ENCODE peak calls at places on chromosomes 1 and 21, in five cellular contexts. B is spleen, T is foreskin fibroblast, M is heart left ventricle, L is lung. D is an unnamed sample.
A peak's percentile ranks its signal among the peaks of the same experiment; 100 is the strongest.

GRCh38 chr1:22786719-22787489 is 76.3 kb downstream of the EPHB2 start:
- DNase-seq in B (no peak), T (no peak), M (no peak), L (no peak), D (no peak)

GRCh38 chr1:224632921-224633321 is 16.8 kb downstream of the CNIH3 start:
- DNase-seq in B (no peak), T (no peak), M (no peak), L (no peak), D (no peak)

GRCh38 chr1:165958306-165958705 is 130.9 kb downstream of the UCK2 start:
- DNase-seq in B (no peak), T (no peak), M (no peak), L (no peak), D (no peak)

GRCh38 chr1:115112496-115113375 is 23.4 kb upstream of the TSPAN2 start:
- DNase-seq in B (peak; percentile 82), T (peak; percentile 44), M (peak; percentile 33), L (peak; percentile 46), D (no peak)

GRCh38 chr1:61083014-61083798 is 845 bp downstream of the NFIA start:
- DNase-seq in B (peak; percentile 84), T (peak; percentile 70), M (peak; percentile 41), L (no peak), D (no peak)

GRCh38 chr21:37886120-37886519 is 30.1 kb downstream of the KCNJ6 start:
- DNase-seq in B (no peak), T (no peak), M (no peak), L (no peak), D (no peak)

GRCh38 chr1:156652131-156652991 is 10.4 kb downstream of the BCAN start:
- DNase-seq in B (no peak), T (peak; percentile 72), M (no peak), L (no peak), D (no peak)

GRCh38 chr1:31793086-31793485 is 22.7 kb downstream of the SPOCD1 start:
- DNase-seq in B (peak; percentile 67), T (no peak), M (no peak), L (no peak), D (no peak)

GRCh38 chr21:16536661-16537359 is 807.0 kb downstream of the USP25 start:
- DNase-seq in B (no peak), T (peak; percentile 49), M (no peak), L (no peak), D (no peak)

GRCh38 chr1:61240878-61241277 is 158.5 kb downstream of the NFIA start:
- DNase-seq in B (no peak), T (no peak), M (no peak), L (no peak), D (no peak)

GRCh38 chr1:219201656-219202055 is 28.0 kb downstream of the LYPLAL1 start:
- DNase-seq in B (no peak), T (no peak), M (no peak), L (no peak), D (no peak)
- TF ChIP-seq CTCF in B (no peak), T (no peak), M (no peak), L (no peak), D (no peak)

GRCh38 chr1:231162970-231163830 is 1.3 kb downstream of the TRIM67 start:
- DNase-seq in B (no peak), T (no peak), M (no peak), L (no peak), D (no peak)
- H3K4me3 ChIP-seq in B (peak overlapping the region; percentile 27), T (no peak overlapping the region), M (peak overlapping the region; percentile 48), L (no peak overlapping the region), D (peak overlapping the region; percentile 52)

GRCh38 chr1:200409203-200409760 is 554 bp downstream of the ZNF281 start:
- DNase-seq in B (peak; percentile 92), T (peak; percentile 57), M (peak; percentile 47), L (no peak), D (no peak)
- TF ChIP-seq CTCF in B (no peak), T (no peak), M (no peak), L (no peak), D (no peak)

GRCh38 chr1:184576822-184577790 is 177.6 kb downstream of the EDEM3 start:
- DNase-seq in B (no peak), T (no peak), M (no peak), L (no peak), D (no peak)
- H3K4me3 ChIP-seq in B (no peak overlapping the region), T (no peak overlapping the region), M (no peak overlapping the region), L (no peak overlapping the region), D (no peak overlapping the region)

DNA sequence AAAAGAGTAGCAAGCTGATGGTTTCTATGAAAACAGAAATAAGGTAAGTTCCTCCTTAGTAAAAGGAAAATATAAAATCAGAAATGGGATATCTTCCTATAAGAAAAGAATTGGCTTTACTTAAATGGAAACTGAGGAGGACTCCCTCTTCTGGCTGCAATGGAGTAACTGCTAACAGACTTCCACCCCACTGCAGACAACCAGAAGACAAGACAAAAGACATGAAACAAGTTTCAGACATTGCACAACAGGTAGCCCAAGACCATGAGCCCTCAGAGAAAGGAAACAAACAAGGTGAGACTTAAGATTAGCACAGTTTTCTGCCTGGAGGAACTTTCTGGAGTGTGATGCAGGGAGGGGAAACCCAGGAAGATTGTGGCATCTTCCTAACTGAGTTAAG is 17.0 kb upstream of the OLFML2B start:
- DNase-seq in B (no peak), T (peak; percentile 65), M (no peak), L (no peak), D (no peak)
- TF ChIP-seq CTCF in B (no peak), T (peak; percentile 70), M (peak; percentile 35), L (no peak), D (peak; percentile 55)

DNA sequence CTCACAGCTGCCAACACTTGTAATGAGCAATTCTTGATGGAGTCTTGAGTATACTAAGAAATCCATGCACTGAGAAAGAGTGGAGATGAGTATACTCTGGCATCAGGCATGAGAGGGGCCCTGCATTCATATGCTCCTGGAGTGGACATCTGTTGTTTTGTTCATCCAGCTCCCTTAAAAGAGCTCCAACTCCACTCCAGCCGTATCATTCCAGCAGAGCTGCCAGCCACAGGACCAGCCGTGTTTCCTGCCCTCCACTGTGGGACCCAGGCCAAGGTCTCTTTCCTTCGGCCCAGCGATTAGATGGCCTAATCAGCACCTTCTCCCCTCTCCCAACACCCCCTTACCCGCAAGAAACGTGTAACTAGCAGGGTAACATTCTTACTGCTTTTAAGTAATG is 144.5 kb downstream of the OMA1 start:
- DNase-seq in B (no peak), T (peak; percentile 52), M (peak; percentile 30), L (no peak), D (no peak)
- H3K4me3 ChIP-seq in B (no peak overlapping the region), T (no peak overlapping the region), M (no peak overlapping the region), L (no peak overlapping the region), D (no peak overlapping the region)

D was measured in AG04449.